ENCODE peak calls at places on chromosomes 3 and 15, in eight cellular contexts. One of them, this sample, is unnamed. For H3K9me3, the result is how much of the 10 kb centered on the place peaks cover.

GRCh38 chr3:48966876-48967361 is 23.1 kb upstream of the P4HTM start:
- DNase-seq in sigmoid colon: no peak
- DNase-seq in HCT116: no peak
- DNase-seq in breast epithelium: no peak
- DNase-seq in K562: no peak
- DNase-seq in spleen: no peak
- DNase-seq in Panc1: no peak
- DNase-seq in prostate gland: peak
- DNase-seq in this sample: no peak

GRCh38 chr3:33441322-33441976 is 1.2 kb upstream of the UBP1 start:
- DNase-seq in spleen: no peak
- DNase-seq in K562: no peak
- DNase-seq in breast epithelium: peak
- DNase-seq in prostate gland: peak
- DNase-seq in Panc1: no peak
- DNase-seq in sigmoid colon: no peak
- DNase-seq in HCT116: no peak
- DNase-seq in this sample: peak

GRCh38 chr3:114741066-114741465 is 406.0 kb downstream of the ZBTB20 start:
- DNase-seq in K562: no peak
- DNase-seq in spleen: no peak
- DNase-seq in Panc1: no peak
- DNase-seq in prostate gland: no peak
- DNase-seq in breast epithelium: no peak
- DNase-seq in sigmoid colon: no peak
- DNase-seq in HCT116: no peak
- DNase-seq in this sample: no peak

GRCh38 chr3:30146978-30147377 is 459.4 kb upstream of the TGFBR2 start:
- DNase-seq in sigmoid colon: no peak
- DNase-seq in prostate gland: no peak
- DNase-seq in K562: no peak
- DNase-seq in Panc1: no peak
- DNase-seq in HCT116: no peak
- DNase-seq in spleen: no peak
- DNase-seq in breast epithelium: no peak
- DNase-seq in this sample: no peak

GRCh38 chr15:78195735-78196201 is 38.6 kb downstream of the ACSBG1 start:
- DNase-seq in HCT116: no peak
- DNase-seq in sigmoid colon: no peak
- DNase-seq in spleen: peak
- DNase-seq in breast epithelium: peak
- DNase-seq in K562: peak
- DNase-seq in prostate gland: peak
- DNase-seq in Panc1: no peak
- DNase-seq in this sample: no peak

GRCh38 chr3:129966876-129967275 is 7.6 kb upstream of the TRH start:
- DNase-seq in prostate gland: no peak
- DNase-seq in K562: no peak
- DNase-seq in sigmoid colon: no peak
- DNase-seq in Panc1: no peak
- DNase-seq in breast epithelium: no peak
- DNase-seq in HCT116: no peak
- DNase-seq in spleen: no peak
- DNase-seq in this sample: no peak

GRCh38 chr3:98513136-98513535 is 9.6 kb downstream of the CLDND1 start:
- DNase-seq in prostate gland: no peak
- DNase-seq in spleen: no peak
- DNase-seq in breast epithelium: no peak
- DNase-seq in K562: no peak
- DNase-seq in sigmoid colon: no peak
- DNase-seq in HCT116: peak
- DNase-seq in Panc1: no peak
- DNase-seq in this sample: no peak

GRCh38 chr3:21059409-21059808 is 691.6 kb downstream of the ZNF385D start:
- DNase-seq in spleen: no peak
- DNase-seq in prostate gland: no peak
- DNase-seq in HCT116: no peak
- DNase-seq in K562: no peak
- DNase-seq in sigmoid colon: no peak
- DNase-seq in Panc1: no peak
- DNase-seq in breast epithelium: no peak
- DNase-seq in this sample: no peak

GRCh38 chr3:130939753-130940152 is 45.9 kb downstream of the ATP2C1 start:
- DNase-seq in prostate gland: no peak
- DNase-seq in HCT116: no peak
- DNase-seq in spleen: no peak
- DNase-seq in Panc1: no peak
- DNase-seq in breast epithelium: no peak
- DNase-seq in K562: no peak
- DNase-seq in sigmoid colon: no peak
- DNase-seq in this sample: no peak

GRCh38 chr15:80404719-80405553 is 754 bp downstream of the ARNT2 start:
- DNase-seq in sigmoid colon: no peak
- DNase-seq in HCT116: no peak
- DNase-seq in breast epithelium: no peak
- DNase-seq in Panc1: no peak
- DNase-seq in prostate gland: no peak
- DNase-seq in K562: no peak
- DNase-seq in spleen: no peak
- DNase-seq in this sample: peak

GRCh38 chr3:87437765-87438164 is 161.4 kb upstream of the POU1F1 start:
- DNase-seq in HCT116: no peak
- DNase-seq in K562: no peak
- DNase-seq in Panc1: no peak
- DNase-seq in sigmoid colon: no peak
- DNase-seq in prostate gland: no peak
- DNase-seq in breast epithelium: no peak
- DNase-seq in spleen: no peak
- DNase-seq in this sample: no peak

GRCh38 chr3:119595639-119596329 is 1.9 kb upstream of the PLA1A start:
- DNase-seq in prostate gland: no peak
- DNase-seq in breast epithelium: no peak
- DNase-seq in spleen: no peak
- DNase-seq in K562: no peak
- DNase-seq in HCT116: no peak
- DNase-seq in Panc1: no peak
- DNase-seq in sigmoid colon: no peak
- DNase-seq in this sample: no peak

GRCh38 chr15:51401872-51402517 is 60.5 kb downstream of the GLDN start:
- DNase-seq in sigmoid colon: no peak
- DNase-seq in Panc1: no peak
- DNase-seq in spleen: peak
- DNase-seq in K562: peak
- DNase-seq in prostate gland: no peak
- DNase-seq in HCT116: no peak
- DNase-seq in breast epithelium: no peak
- DNase-seq in this sample: peak

GRCh38 chr3:168341965-168342719 is 246.4 kb upstream of the GOLIM4 start:
- DNase-seq in spleen: no peak
- DNase-seq in sigmoid colon: no peak
- DNase-seq in HCT116: no peak
- DNase-seq in prostate gland: no peak
- DNase-seq in Panc1: no peak
- DNase-seq in K562: no peak
- DNase-seq in breast epithelium: no peak
- DNase-seq in this sample: no peak

GRCh38 chr15:101380146-101380545 is 85.1 kb upstream of the SNRPA1 start:
- DNase-seq in HCT116: no peak
- DNase-seq in K562: no peak
- DNase-seq in sigmoid colon: no peak
- DNase-seq in Panc1: no peak
- DNase-seq in breast epithelium: no peak
- DNase-seq in prostate gland: no peak
- DNase-seq in spleen: peak
- DNase-seq in this sample: no peak

GRCh38 chr15:101378356-101378755 is 83.3 kb upstream of the SNRPA1 start:
- DNase-seq in HCT116: no peak
- DNase-seq in K562: no peak
- DNase-seq in sigmoid colon: no peak
- DNase-seq in breast epithelium: no peak
- DNase-seq in prostate gland: no peak
- DNase-seq in Panc1: no peak
- DNase-seq in spleen: peak
- DNase-seq in this sample: no peak

GRCh38 chr15:101378879-101379278 is 83.8 kb upstream of the SNRPA1 start:
- DNase-seq in prostate gland: no peak
- DNase-seq in Panc1: no peak
- DNase-seq in K562: no peak
- DNase-seq in sigmoid colon: no peak
- DNase-seq in HCT116: no peak
- DNase-seq in breast epithelium: no peak
- DNase-seq in spleen: peak
- DNase-seq in this sample: no peak

GRCh38 chr15:101381671-101382212 is 86.7 kb upstream of the SNRPA1 start:
- DNase-seq in sigmoid colon: no peak
- DNase-seq in prostate gland: no peak
- DNase-seq in spleen: peak
- DNase-seq in HCT116: no peak
- DNase-seq in breast epithelium: no peak
- DNase-seq in K562: no peak
- DNase-seq in Panc1: no peak
- DNase-seq in this sample: no peak

DNA sequence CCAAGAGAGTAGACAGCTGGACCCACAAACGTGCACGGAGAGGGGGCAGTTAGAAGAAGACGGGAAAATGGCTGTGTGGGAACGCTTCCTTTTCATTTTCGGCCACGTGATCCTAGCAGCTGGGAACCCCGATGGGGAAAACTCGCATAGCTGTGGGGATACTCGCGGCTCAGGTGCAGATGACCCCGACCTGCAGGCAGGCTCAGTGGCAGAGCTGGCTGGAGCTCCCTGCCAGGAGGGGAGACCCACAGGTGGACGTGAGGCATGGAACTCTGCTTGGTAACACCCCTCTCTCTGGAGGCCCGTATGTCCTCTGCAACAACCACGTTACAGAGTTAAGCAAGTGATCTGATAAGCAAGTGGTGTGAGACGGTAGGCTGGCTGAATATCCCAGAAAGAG is 84.6 kb upstream of the SNRPA1 start:
- DNase-seq in HCT116: no peak
- DNase-seq in sigmoid colon: no peak
- DNase-seq in prostate gland: no peak
- DNase-seq in breast epithelium: no peak
- DNase-seq in spleen: peak
- DNase-seq in K562: no peak
- DNase-seq in Panc1: no peak
- DNase-seq in this sample: no peak
- H3K9me3 ChIP-seq in HCT116: under half
- H3K9me3 ChIP-seq in sigmoid colon: under half
- H3K9me3 ChIP-seq in prostate gland: under half
- H3K9me3 ChIP-seq in breast epithelium: under half
- H3K9me3 ChIP-seq in spleen: under half
- H3K9me3 ChIP-seq in K562: under half
- H3K9me3 ChIP-seq in Panc1: under half
- H3K9me3 ChIP-seq in this sample: under half

DNA sequence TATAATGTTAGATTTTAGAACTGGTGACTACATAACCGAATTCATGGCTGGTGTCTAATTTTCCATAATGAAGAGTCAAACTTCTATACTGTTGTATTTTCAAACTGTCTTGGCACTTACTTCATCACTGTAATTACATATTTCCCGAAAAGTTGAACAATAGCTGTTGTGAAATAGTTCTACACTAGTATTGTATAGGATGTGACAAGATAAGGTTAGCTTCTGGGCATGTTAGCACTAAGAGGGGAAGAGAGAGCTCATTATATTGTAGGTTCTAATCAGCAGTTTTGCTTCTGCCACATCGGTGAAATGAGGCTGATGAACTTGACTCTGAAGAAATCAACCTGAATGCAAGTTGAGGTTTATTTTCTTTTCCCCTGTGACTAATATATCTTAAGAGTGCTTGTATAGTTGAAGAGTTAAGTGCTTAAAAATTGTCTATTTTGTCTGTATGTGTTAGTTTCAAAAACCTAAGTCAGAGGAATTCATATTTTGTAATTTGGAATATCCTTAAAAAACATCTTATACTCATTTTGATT is 8.9 kb downstream of the GYG1 start:
- DNase-seq in spleen: no peak
- DNase-seq in prostate gland: no peak
- DNase-seq in sigmoid colon: no peak
- DNase-seq in K562: no peak
- DNase-seq in Panc1: no peak
- DNase-seq in HCT116: no peak
- DNase-seq in breast epithelium: no peak
- DNase-seq in this sample: no peak
- H3K27ac ChIP-seq in spleen: no peak
- H3K27ac ChIP-seq in prostate gland: no peak
- H3K27ac ChIP-seq in sigmoid colon: no peak
- H3K27ac ChIP-seq in K562: no peak
- H3K27ac ChIP-seq in Panc1: no peak
- H3K27ac ChIP-seq in HCT116: no peak
- H3K27ac ChIP-seq in breast epithelium: no peak
- H3K27ac ChIP-seq in this sample: no peak

GRCh38 chr15:32856753-32857152 is 138.9 kb downstream of the GREM1 start:
- DNase-seq in K562: no peak
- DNase-seq in Panc1: no peak
- DNase-seq in spleen: no peak
- DNase-seq in prostate gland: no peak
- DNase-seq in sigmoid colon: no peak
- DNase-seq in breast epithelium: no peak
- DNase-seq in HCT116: no peak
- DNase-seq in this sample: no peak

GRCh38 chr15:32857732-32858131 is 139.9 kb downstream of the GREM1 start:
- DNase-seq in spleen: no peak
- DNase-seq in prostate gland: no peak
- DNase-seq in sigmoid colon: no peak
- DNase-seq in breast epithelium: no peak
- DNase-seq in HCT116: no peak
- DNase-seq in K562: no peak
- DNase-seq in Panc1: no peak
- DNase-seq in this sample: no peak

GRCh38 chr15:32852771-32853170 is 135.0 kb downstream of the GREM1 start:
- DNase-seq in sigmoid colon: no peak
- DNase-seq in HCT116: no peak
- DNase-seq in Panc1: no peak
- DNase-seq in breast epithelium: no peak
- DNase-seq in K562: no peak
- DNase-seq in prostate gland: no peak
- DNase-seq in spleen: no peak
- DNase-seq in this sample: no peak

GRCh38 chr15:32853667-32854066 is 135.9 kb downstream of the GREM1 start:
- DNase-seq in Panc1: no peak
- DNase-seq in sigmoid colon: no peak
- DNase-seq in HCT116: no peak
- DNase-seq in K562: no peak
- DNase-seq in spleen: no peak
- DNase-seq in prostate gland: no peak
- DNase-seq in breast epithelium: no peak
- DNase-seq in this sample: no peak

GRCh38 chr15:32855942-32856341 is 138.1 kb downstream of the GREM1 start:
- DNase-seq in sigmoid colon: no peak
- DNase-seq in prostate gland: no peak
- DNase-seq in breast epithelium: no peak
- DNase-seq in K562: no peak
- DNase-seq in Panc1: no peak
- DNase-seq in HCT116: peak
- DNase-seq in spleen: no peak
- DNase-seq in this sample: no peak
- TF ChIP-seq POLR2AphosphoS5 in sigmoid colon: no peak
- TF ChIP-seq POLR2AphosphoS5 in prostate gland: no peak
- TF ChIP-seq POLR2AphosphoS5 in breast epithelium: no peak
- TF ChIP-seq POLR2AphosphoS5 in K562: no peak
- TF ChIP-seq POLR2AphosphoS5 in Panc1: no peak
- TF ChIP-seq POLR2AphosphoS5 in HCT116: no peak
- TF ChIP-seq POLR2AphosphoS5 in spleen: no peak
- TF ChIP-seq POLR2AphosphoS5 in this sample: peak

GRCh38 chr15:83170474-83171165 is 37.0 kb downstream of the HDGFL3 start:
- DNase-seq in spleen: no peak
- DNase-seq in HCT116: no peak
- DNase-seq in breast epithelium: no peak
- DNase-seq in sigmoid colon: no peak
- DNase-seq in Panc1: no peak
- DNase-seq in prostate gland: no peak
- DNase-seq in K562: no peak
- DNase-seq in this sample: no peak
- H3K9me3 ChIP-seq in spleen: under half
- H3K9me3 ChIP-seq in HCT116: under half
- H3K9me3 ChIP-seq in breast epithelium: under half
- H3K9me3 ChIP-seq in sigmoid colon: under half
- H3K9me3 ChIP-seq in Panc1: under half
- H3K9me3 ChIP-seq in prostate gland: under half
- H3K9me3 ChIP-seq in K562: under half
- H3K9me3 ChIP-seq in this sample: under half